ENCODE peak calls at places on chromosomes 1 and 21, in nine cellular contexts. Q is GM23248, L is osteoblast, B is NCI-H1048, J is OCI-M1, D is esophagus squamous epithelium, E is NCI-H1092, F is fibroblast of lung, T is psoas muscle. G is an unnamed sample.

GRCh38 chr1:246151796-246152434 is 355.2 kb downstream of the SMYD3 start:
- DNase-seq in B (no peak), T (no peak), F (no peak), Q (no peak), L (no peak), J (no peak), E (peak; percentile 41), D (no peak), G (peak; percentile 81)

GRCh38 chr21:46325073-46325912 is 1.3 kb downstream of the PCNT start:
- DNase-seq in D (no peak), Q (peak; percentile 71), F (peak; percentile 40), T (peak; percentile 35), B (no peak), E (peak; percentile 42), L (peak; percentile 91), J (peak; percentile 84), G (peak; percentile 37)

GRCh38 chr21:33212159-33212851 is 17.4 kb upstream of the IFNAR2 start:
- DNase-seq in T (no peak), B (no peak), E (no peak), F (peak; percentile 25), L (no peak), J (peak; percentile 83), Q (peak; percentile 53), D (no peak), G (no peak)

GRCh38 chr1:185694081-185694480 is 40.1 kb upstream of the HMCN1 start:
- DNase-seq in T (no peak), Q (no peak), L (no peak), B (no peak), F (peak; percentile 4), E (no peak), D (no peak), J (no peak), G (no peak)

GRCh38 chr21:37982496-37983318 is 66.5 kb upstream of the KCNJ6 start:
- DNase-seq in E (no peak), Q (no peak), T (no peak), J (no peak), L (no peak), D (no peak), F (no peak), B (no peak), G (no peak)

GRCh38 chr1:28139033-28139712 is 37.3 kb downstream of the PTAFR start:
- DNase-seq in Q (peak; percentile 94), F (peak; percentile 60), D (no peak), T (no peak), B (no peak), E (no peak), J (peak; percentile 52), L (peak; percentile 66), G (no peak)

GRCh38 chr1:178412400-178412770 is 84.4 kb downstream of the CLEC20A start:
- DNase-seq in L (no peak), F (peak; percentile 39), D (no peak), T (no peak), B (no peak), Q (no peak), J (no peak), E (no peak), G (no peak)

GRCh38 chr1:26351591-26352337 is 2.2 kb downstream of the CRYBG2 start:
- DNase-seq in B (no peak), E (no peak), D (no peak), F (no peak), Q (peak; percentile 69), T (no peak), J (no peak), L (peak; percentile 85), G (no peak)

GRCh38 chr1:89112871-89113613 is 12.9 kb downstream of the GBP2 start:
- DNase-seq in E (no peak), Q (no peak), L (no peak), J (peak; percentile 45), B (no peak), D (no peak), T (no peak), F (no peak), G (no peak)

GRCh38 chr1:178408869-178409268 is 87.9 kb downstream of the CLEC20A start:
- DNase-seq in E (no peak), B (no peak), J (no peak), D (no peak), T (no peak), F (no peak), Q (no peak), L (no peak), G (no peak)

GRCh38 chr1:6603851-6604558 is 1.3 kb upstream of the KLHL21 start:
- DNase-seq in T (peak; percentile 82), Q (peak; percentile 89), L (peak; percentile 97), B (no peak), F (peak; percentile 83), J (no peak), D (no peak), E (no peak), G (no peak)

GRCh38 chr1:85361106-85361505 is 84.7 kb upstream of the BCL10 start:
- DNase-seq in L (peak; percentile 71), E (no peak), D (no peak), Q (peak; percentile 87), B (no peak), T (no peak), F (peak; percentile 71), J (no peak), G (no peak)

GRCh38 chr1:40232444-40232843 is 15.3 kb upstream of the TMCO2 start:
- DNase-seq in T (no peak), E (no peak), B (no peak), D (no peak), Q (no peak), F (no peak), J (no peak), L (no peak), G (no peak)

GRCh38 chr1:223759273-223759672 is 46.9 kb downstream of the CAPN2 start:
- DNase-seq in D (no peak), Q (no peak), T (no peak), F (no peak), J (no peak), E (no peak), B (no peak), L (no peak), G (no peak)

GRCh38 chr1:94812985-94813384 is 7.2 kb upstream of the SLC44A3 start:
- DNase-seq in L (no peak), D (no peak), E (no peak), J (no peak), T (no peak), F (no peak), B (no peak), Q (no peak), G (no peak)

GRCh38 chr1:235617808-235618207 is 31.8 kb downstream of the GNG4 start:
- DNase-seq in B (no peak), E (no peak), D (no peak), F (peak; percentile 21), Q (peak; percentile 78), J (no peak), T (no peak), L (no peak), G (no peak)

GRCh38 chr1:46705408-46705807 is 13.5 kb downstream of the EFCAB14 start:
- DNase-seq in T (no peak), L (no peak), E (no peak), D (no peak), J (no peak), B (no peak), F (no peak), Q (no peak), G (no peak)

GRCh38 chr1:85623061-85623471 is 42.5 kb downstream of the CCN1 start:
- DNase-seq in B (no peak), Q (peak; percentile 89), J (peak; percentile 71), L (peak; percentile 96), T (no peak), F (peak; percentile 89), D (no peak), E (no peak), G (no peak)

GRCh38 chr21:43627527-43627926 is 31.8 kb downstream of the HSF2BP start:
- DNase-seq in E (no peak), F (no peak), Q (no peak), D (no peak), B (no peak), J (no peak), L (no peak), T (no peak), G (no peak)

GRCh38 chr1:53409695-53410094 is 49.5 kb upstream of the DMRTB1 start:
- DNase-seq in F (no peak), T (no peak), D (no peak), B (no peak), J (no peak), E (no peak), Q (no peak), L (no peak), G (no peak)

GRCh38 chr1:1272341-1273151 is 1.1 kb downstream of the UBE2J2 start:
- DNase-seq in F (no peak), J (no peak), T (no peak), Q (peak; percentile 25), E (no peak), D (no peak), B (no peak), L (no peak), G (peak; percentile 96)

GRCh38 chr1:111737216-111738132 is 1.7 kb downstream of the INKA2 start:
- DNase-seq in T (no peak), J (no peak), B (no peak), Q (no peak), E (no peak), F (no peak), L (peak; percentile 53), D (no peak), G (no peak)

GRCh38 chr1:50232271-50232670 is 123.6 kb downstream of the ELAVL4 start:
- DNase-seq in L (no peak), D (no peak), B (no peak), Q (no peak), E (no peak), J (no peak), F (no peak), T (no peak), G (no peak)

GRCh38 chr1:102191723-102192122 is 195.0 kb upstream of the OLFM3 start:
- DNase-seq in T (no peak), D (no peak), E (peak; percentile 18), J (peak; percentile 70), F (peak; percentile 2), B (peak; percentile 37), Q (peak; percentile 12), L (peak; percentile 13), G (peak; percentile 40)

GRCh38 chr1:36982708-36983107 is 51.6 kb downstream of the GRIK3 start:
- DNase-seq in L (no peak), B (no peak), E (peak; percentile 25), T (no peak), Q (no peak), D (no peak), F (no peak), J (no peak), G (peak; percentile 97)

GRCh38 chr1:228131736-228132135 is 8.3 kb upstream of the GUK1 start:
- DNase-seq in Q (no peak), F (no peak), B (no peak), E (no peak), L (no peak), T (no peak), D (no peak), J (no peak), G (no peak)

GRCh38 chr1:67555487-67556296 is 125.5 kb upstream of the SERBP1 start:
- DNase-seq in T (no peak), E (no peak), D (no peak), B (no peak), J (no peak), F (no peak), L (no peak), Q (no peak), G (no peak)

GRCh38 chr1:16115468-16116363 is 40.2 kb downstream of the EPHA2 start:
- DNase-seq in F (no peak), Q (no peak), D (no peak), B (no peak), E (no peak), J (no peak), L (peak; percentile 46), T (no peak), G (no peak)

GRCh38 chr1:2476066-2476999 is at the start of gene PLCH2:
- DNase-seq in L (no peak), J (no peak), Q (no peak), T (no peak), D (no peak), F (no peak), B (no peak), E (no peak), G (no peak)